ENCODE peak calls at places on chromosomes 6 and 20, in eight cellular contexts. One of them, this sample, is unnamed.

GRCh38 chr20:53622247-53623114 is 28.8 kb upstream of the ZNF217 start:
- DNase-seq in stimulated activated CD4-positive, alpha-beta T cell treated with anti-CD3 and anti-CD28 coated beads, Interleukin-12 subunit alpha, Interleukin-12 subunit beta, amount 100 ng/mL, for 24 hours: no peak
- DNase-seq in naive B cell: no peak
- DNase-seq in activated CD4-positive, alpha-beta T cell treated with anti-CD3 and anti-CD28 coated beads, Interleukin-2, amount 50 U/mL, for 4 hours: no peak
- DNase-seq in lung: no peak
- DNase-seq in H54: no peak
- DNase-seq in activated T-cell treated with anti-CD3 and anti-CD28 coated beads, Interleukin-2, amount 50 U/mL, for 4 hours: no peak
- DNase-seq in activated T-helper 1 cell treated with Interleukin-2 at 50 U/mL for 16 hours: no peak
- DNase-seq in this sample: no peak

GRCh38 chr6:161694995-161695394 is 421.1 kb upstream of the AGPAT4 start:
- DNase-seq in stimulated activated CD4-positive, alpha-beta T cell treated with anti-CD3 and anti-CD28 coated beads, Interleukin-12 subunit alpha, Interleukin-12 subunit beta, amount 100 ng/mL, for 24 hours: no peak
- DNase-seq in naive B cell: no peak
- DNase-seq in activated CD4-positive, alpha-beta T cell treated with anti-CD3 and anti-CD28 coated beads, Interleukin-2, amount 50 U/mL, for 4 hours: no peak
- DNase-seq in lung: no peak
- DNase-seq in H54: peak
- DNase-seq in activated T-cell treated with anti-CD3 and anti-CD28 coated beads, Interleukin-2, amount 50 U/mL, for 4 hours: no peak
- DNase-seq in activated T-helper 1 cell treated with Interleukin-2 at 50 U/mL for 16 hours: no peak
- DNase-seq in this sample: no peak

GRCh38 chr6:94511502-94512088 is 1065.7 kb upstream of the MANEA start:
- DNase-seq in stimulated activated CD4-positive, alpha-beta T cell treated with anti-CD3 and anti-CD28 coated beads, Interleukin-12 subunit alpha, Interleukin-12 subunit beta, amount 100 ng/mL, for 24 hours: no peak
- DNase-seq in naive B cell: no peak
- DNase-seq in activated CD4-positive, alpha-beta T cell treated with anti-CD3 and anti-CD28 coated beads, Interleukin-2, amount 50 U/mL, for 4 hours: no peak
- DNase-seq in lung: no peak
- DNase-seq in H54: no peak
- DNase-seq in activated T-cell treated with anti-CD3 and anti-CD28 coated beads, Interleukin-2, amount 50 U/mL, for 4 hours: no peak
- DNase-seq in activated T-helper 1 cell treated with Interleukin-2 at 50 U/mL for 16 hours: no peak
- DNase-seq in this sample: no peak

GRCh38 chr6:43695078-43695966 is 7.7 kb upstream of the MRPS18A start:
- DNase-seq in stimulated activated CD4-positive, alpha-beta T cell treated with anti-CD3 and anti-CD28 coated beads, Interleukin-12 subunit alpha, Interleukin-12 subunit beta, amount 100 ng/mL, for 24 hours: no peak
- DNase-seq in naive B cell: no peak
- DNase-seq in activated CD4-positive, alpha-beta T cell treated with anti-CD3 and anti-CD28 coated beads, Interleukin-2, amount 50 U/mL, for 4 hours: no peak
- DNase-seq in lung: peak
- DNase-seq in H54: no peak
- DNase-seq in activated T-cell treated with anti-CD3 and anti-CD28 coated beads, Interleukin-2, amount 50 U/mL, for 4 hours: no peak
- DNase-seq in activated T-helper 1 cell treated with Interleukin-2 at 50 U/mL for 16 hours: no peak
- DNase-seq in this sample: no peak

GRCh38 chr6:112144145-112144926 is 56.9 kb downstream of the FAM229B start:
- DNase-seq in stimulated activated CD4-positive, alpha-beta T cell treated with anti-CD3 and anti-CD28 coated beads, Interleukin-12 subunit alpha, Interleukin-12 subunit beta, amount 100 ng/mL, for 24 hours: no peak
- DNase-seq in naive B cell: no peak
- DNase-seq in activated CD4-positive, alpha-beta T cell treated with anti-CD3 and anti-CD28 coated beads, Interleukin-2, amount 50 U/mL, for 4 hours: no peak
- DNase-seq in lung: no peak
- DNase-seq in H54: no peak
- DNase-seq in activated T-cell treated with anti-CD3 and anti-CD28 coated beads, Interleukin-2, amount 50 U/mL, for 4 hours: no peak
- DNase-seq in activated T-helper 1 cell treated with Interleukin-2 at 50 U/mL for 16 hours: no peak
- DNase-seq in this sample: no peak

GRCh38 chr6:9112548-9112947 is 677.2 kb upstream of the SLC35B3 start:
- DNase-seq in stimulated activated CD4-positive, alpha-beta T cell treated with anti-CD3 and anti-CD28 coated beads, Interleukin-12 subunit alpha, Interleukin-12 subunit beta, amount 100 ng/mL, for 24 hours: no peak
- DNase-seq in naive B cell: no peak
- DNase-seq in activated CD4-positive, alpha-beta T cell treated with anti-CD3 and anti-CD28 coated beads, Interleukin-2, amount 50 U/mL, for 4 hours: no peak
- DNase-seq in lung: no peak
- DNase-seq in H54: no peak
- DNase-seq in activated T-cell treated with anti-CD3 and anti-CD28 coated beads, Interleukin-2, amount 50 U/mL, for 4 hours: no peak
- DNase-seq in activated T-helper 1 cell treated with Interleukin-2 at 50 U/mL for 16 hours: no peak
- DNase-seq in this sample: no peak

GRCh38 chr6:108501559-108501958 is 59.2 kb upstream of the FOXO3 start:
- DNase-seq in stimulated activated CD4-positive, alpha-beta T cell treated with anti-CD3 and anti-CD28 coated beads, Interleukin-12 subunit alpha, Interleukin-12 subunit beta, amount 100 ng/mL, for 24 hours: no peak
- DNase-seq in naive B cell: no peak
- DNase-seq in activated CD4-positive, alpha-beta T cell treated with anti-CD3 and anti-CD28 coated beads, Interleukin-2, amount 50 U/mL, for 4 hours: no peak
- DNase-seq in lung: no peak
- DNase-seq in H54: no peak
- DNase-seq in activated T-cell treated with anti-CD3 and anti-CD28 coated beads, Interleukin-2, amount 50 U/mL, for 4 hours: no peak
- DNase-seq in activated T-helper 1 cell treated with Interleukin-2 at 50 U/mL for 16 hours: no peak
- DNase-seq in this sample: no peak

GRCh38 chr6:42704937-42705374 is 17.4 kb downstream of the PRPH2 start:
- DNase-seq in stimulated activated CD4-positive, alpha-beta T cell treated with anti-CD3 and anti-CD28 coated beads, Interleukin-12 subunit alpha, Interleukin-12 subunit beta, amount 100 ng/mL, for 24 hours: no peak
- DNase-seq in naive B cell: no peak
- DNase-seq in activated CD4-positive, alpha-beta T cell treated with anti-CD3 and anti-CD28 coated beads, Interleukin-2, amount 50 U/mL, for 4 hours: no peak
- DNase-seq in lung: no peak
- DNase-seq in H54: no peak
- DNase-seq in activated T-cell treated with anti-CD3 and anti-CD28 coated beads, Interleukin-2, amount 50 U/mL, for 4 hours: no peak
- DNase-seq in activated T-helper 1 cell treated with Interleukin-2 at 50 U/mL for 16 hours: no peak
- DNase-seq in this sample: no peak

GRCh38 chr6:169188051-169188863 is 65.4 kb downstream of the THBS2 start:
- DNase-seq in stimulated activated CD4-positive, alpha-beta T cell treated with anti-CD3 and anti-CD28 coated beads, Interleukin-12 subunit alpha, Interleukin-12 subunit beta, amount 100 ng/mL, for 24 hours: no peak
- DNase-seq in naive B cell: no peak
- DNase-seq in activated CD4-positive, alpha-beta T cell treated with anti-CD3 and anti-CD28 coated beads, Interleukin-2, amount 50 U/mL, for 4 hours: no peak
- DNase-seq in lung: no peak
- DNase-seq in H54: no peak
- DNase-seq in activated T-cell treated with anti-CD3 and anti-CD28 coated beads, Interleukin-2, amount 50 U/mL, for 4 hours: no peak
- DNase-seq in activated T-helper 1 cell treated with Interleukin-2 at 50 U/mL for 16 hours: no peak
- DNase-seq in this sample: no peak

GRCh38 chr20:45368221-45368980 is 5.4 kb downstream of the SYS1 start:
- DNase-seq in stimulated activated CD4-positive, alpha-beta T cell treated with anti-CD3 and anti-CD28 coated beads, Interleukin-12 subunit alpha, Interleukin-12 subunit beta, amount 100 ng/mL, for 24 hours: no peak
- DNase-seq in naive B cell: peak
- DNase-seq in activated CD4-positive, alpha-beta T cell treated with anti-CD3 and anti-CD28 coated beads, Interleukin-2, amount 50 U/mL, for 4 hours: no peak
- DNase-seq in lung: no peak
- DNase-seq in H54: no peak
- DNase-seq in activated T-cell treated with anti-CD3 and anti-CD28 coated beads, Interleukin-2, amount 50 U/mL, for 4 hours: no peak
- DNase-seq in activated T-helper 1 cell treated with Interleukin-2 at 50 U/mL for 16 hours: no peak
- DNase-seq in this sample: no peak

GRCh38 chr6:52590634-52590985 is 13.8 kb upstream of the TRAM2 start:
- DNase-seq in stimulated activated CD4-positive, alpha-beta T cell treated with anti-CD3 and anti-CD28 coated beads, Interleukin-12 subunit alpha, Interleukin-12 subunit beta, amount 100 ng/mL, for 24 hours: no peak
- DNase-seq in naive B cell: no peak
- DNase-seq in activated CD4-positive, alpha-beta T cell treated with anti-CD3 and anti-CD28 coated beads, Interleukin-2, amount 50 U/mL, for 4 hours: no peak
- DNase-seq in lung: no peak
- DNase-seq in H54: no peak
- DNase-seq in activated T-cell treated with anti-CD3 and anti-CD28 coated beads, Interleukin-2, amount 50 U/mL, for 4 hours: no peak
- DNase-seq in activated T-helper 1 cell treated with Interleukin-2 at 50 U/mL for 16 hours: no peak
- DNase-seq in this sample: no peak

GRCh38 chr20:61861054-61861841 is 204.4 kb downstream of the TAF4 start:
- DNase-seq in stimulated activated CD4-positive, alpha-beta T cell treated with anti-CD3 and anti-CD28 coated beads, Interleukin-12 subunit alpha, Interleukin-12 subunit beta, amount 100 ng/mL, for 24 hours: no peak
- DNase-seq in naive B cell: no peak
- DNase-seq in activated CD4-positive, alpha-beta T cell treated with anti-CD3 and anti-CD28 coated beads, Interleukin-2, amount 50 U/mL, for 4 hours: no peak
- DNase-seq in lung: no peak
- DNase-seq in H54: no peak
- DNase-seq in activated T-cell treated with anti-CD3 and anti-CD28 coated beads, Interleukin-2, amount 50 U/mL, for 4 hours: no peak
- DNase-seq in activated T-helper 1 cell treated with Interleukin-2 at 50 U/mL for 16 hours: no peak
- DNase-seq in this sample: no peak

GRCh38 chr6:29949934-29950333 is 7.6 kb downstream of the HLA-A start:
- DNase-seq in stimulated activated CD4-positive, alpha-beta T cell treated with anti-CD3 and anti-CD28 coated beads, Interleukin-12 subunit alpha, Interleukin-12 subunit beta, amount 100 ng/mL, for 24 hours: no peak
- DNase-seq in naive B cell: no peak
- DNase-seq in activated CD4-positive, alpha-beta T cell treated with anti-CD3 and anti-CD28 coated beads, Interleukin-2, amount 50 U/mL, for 4 hours: no peak
- DNase-seq in lung: no peak
- DNase-seq in H54: no peak
- DNase-seq in activated T-cell treated with anti-CD3 and anti-CD28 coated beads, Interleukin-2, amount 50 U/mL, for 4 hours: no peak
- DNase-seq in activated T-helper 1 cell treated with Interleukin-2 at 50 U/mL for 16 hours: no peak
- DNase-seq in this sample: no peak

GRCh38 chr6:13870185-13870584 is 54.6 kb upstream of the RNF182 start:
- DNase-seq in stimulated activated CD4-positive, alpha-beta T cell treated with anti-CD3 and anti-CD28 coated beads, Interleukin-12 subunit alpha, Interleukin-12 subunit beta, amount 100 ng/mL, for 24 hours: no peak
- DNase-seq in naive B cell: no peak
- DNase-seq in activated CD4-positive, alpha-beta T cell treated with anti-CD3 and anti-CD28 coated beads, Interleukin-2, amount 50 U/mL, for 4 hours: no peak
- DNase-seq in lung: no peak
- DNase-seq in H54: no peak
- DNase-seq in activated T-cell treated with anti-CD3 and anti-CD28 coated beads, Interleukin-2, amount 50 U/mL, for 4 hours: no peak
- DNase-seq in activated T-helper 1 cell treated with Interleukin-2 at 50 U/mL for 16 hours: no peak
- DNase-seq in this sample: no peak

GRCh38 chr20:35021063-35021462 is 65.4 kb downstream of the MYH7B start:
- DNase-seq in stimulated activated CD4-positive, alpha-beta T cell treated with anti-CD3 and anti-CD28 coated beads, Interleukin-12 subunit alpha, Interleukin-12 subunit beta, amount 100 ng/mL, for 24 hours: no peak
- DNase-seq in naive B cell: no peak
- DNase-seq in activated CD4-positive, alpha-beta T cell treated with anti-CD3 and anti-CD28 coated beads, Interleukin-2, amount 50 U/mL, for 4 hours: no peak
- DNase-seq in lung: no peak
- DNase-seq in H54: no peak
- DNase-seq in activated T-cell treated with anti-CD3 and anti-CD28 coated beads, Interleukin-2, amount 50 U/mL, for 4 hours: no peak
- DNase-seq in activated T-helper 1 cell treated with Interleukin-2 at 50 U/mL for 16 hours: no peak
- DNase-seq in this sample: no peak

GRCh38 chr6:162069995-162070394 is 657.6 kb downstream of the PRKN start:
- DNase-seq in stimulated activated CD4-positive, alpha-beta T cell treated with anti-CD3 and anti-CD28 coated beads, Interleukin-12 subunit alpha, Interleukin-12 subunit beta, amount 100 ng/mL, for 24 hours: no peak
- DNase-seq in naive B cell: no peak
- DNase-seq in activated CD4-positive, alpha-beta T cell treated with anti-CD3 and anti-CD28 coated beads, Interleukin-2, amount 50 U/mL, for 4 hours: no peak
- DNase-seq in lung: no peak
- DNase-seq in H54: no peak
- DNase-seq in activated T-cell treated with anti-CD3 and anti-CD28 coated beads, Interleukin-2, amount 50 U/mL, for 4 hours: no peak
- DNase-seq in activated T-helper 1 cell treated with Interleukin-2 at 50 U/mL for 16 hours: no peak
- DNase-seq in this sample: no peak

GRCh38 chr20:54114109-54114508 is 43.7 kb upstream of the BCAS1 start:
- DNase-seq in stimulated activated CD4-positive, alpha-beta T cell treated with anti-CD3 and anti-CD28 coated beads, Interleukin-12 subunit alpha, Interleukin-12 subunit beta, amount 100 ng/mL, for 24 hours: no peak
- DNase-seq in naive B cell: no peak
- DNase-seq in activated CD4-positive, alpha-beta T cell treated with anti-CD3 and anti-CD28 coated beads, Interleukin-2, amount 50 U/mL, for 4 hours: no peak
- DNase-seq in lung: no peak
- DNase-seq in H54: no peak
- DNase-seq in activated T-cell treated with anti-CD3 and anti-CD28 coated beads, Interleukin-2, amount 50 U/mL, for 4 hours: no peak
- DNase-seq in activated T-helper 1 cell treated with Interleukin-2 at 50 U/mL for 16 hours: no peak
- DNase-seq in this sample: no peak

GRCh38 chr6:144362042-144363018 is 77.2 kb downstream of the UTRN start:
- DNase-seq in stimulated activated CD4-positive, alpha-beta T cell treated with anti-CD3 and anti-CD28 coated beads, Interleukin-12 subunit alpha, Interleukin-12 subunit beta, amount 100 ng/mL, for 24 hours: no peak
- DNase-seq in naive B cell: no peak
- DNase-seq in activated CD4-positive, alpha-beta T cell treated with anti-CD3 and anti-CD28 coated beads, Interleukin-2, amount 50 U/mL, for 4 hours: no peak
- DNase-seq in lung: no peak
- DNase-seq in H54: no peak
- DNase-seq in activated T-cell treated with anti-CD3 and anti-CD28 coated beads, Interleukin-2, amount 50 U/mL, for 4 hours: no peak
- DNase-seq in activated T-helper 1 cell treated with Interleukin-2 at 50 U/mL for 16 hours: no peak
- DNase-seq in this sample: no peak

GRCh38 chr6:108247965-108248536 is 12.8 kb downstream of the SNX3 start:
- DNase-seq in stimulated activated CD4-positive, alpha-beta T cell treated with anti-CD3 and anti-CD28 coated beads, Interleukin-12 subunit alpha, Interleukin-12 subunit beta, amount 100 ng/mL, for 24 hours: no peak
- DNase-seq in naive B cell: no peak
- DNase-seq in activated CD4-positive, alpha-beta T cell treated with anti-CD3 and anti-CD28 coated beads, Interleukin-2, amount 50 U/mL, for 4 hours: no peak
- DNase-seq in lung: no peak
- DNase-seq in H54: no peak
- DNase-seq in activated T-cell treated with anti-CD3 and anti-CD28 coated beads, Interleukin-2, amount 50 U/mL, for 4 hours: no peak
- DNase-seq in activated T-helper 1 cell treated with Interleukin-2 at 50 U/mL for 16 hours: no peak
- DNase-seq in this sample: no peak

GRCh38 chr6:106417572-106418147 is 57.1 kb downstream of the CRYBG1 start:
- DNase-seq in stimulated activated CD4-positive, alpha-beta T cell treated with anti-CD3 and anti-CD28 coated beads, Interleukin-12 subunit alpha, Interleukin-12 subunit beta, amount 100 ng/mL, for 24 hours: no peak
- DNase-seq in naive B cell: no peak
- DNase-seq in activated CD4-positive, alpha-beta T cell treated with anti-CD3 and anti-CD28 coated beads, Interleukin-2, amount 50 U/mL, for 4 hours: no peak
- DNase-seq in lung: no peak
- DNase-seq in H54: no peak
- DNase-seq in activated T-cell treated with anti-CD3 and anti-CD28 coated beads, Interleukin-2, amount 50 U/mL, for 4 hours: no peak
- DNase-seq in activated T-helper 1 cell treated with Interleukin-2 at 50 U/mL for 16 hours: no peak
- DNase-seq in this sample: no peak

GRCh38 chr6:89724981-89725380 is 86.4 kb upstream of the LYRM2 start:
- DNase-seq in stimulated activated CD4-positive, alpha-beta T cell treated with anti-CD3 and anti-CD28 coated beads, Interleukin-12 subunit alpha, Interleukin-12 subunit beta, amount 100 ng/mL, for 24 hours: no peak
- DNase-seq in naive B cell: no peak
- DNase-seq in activated CD4-positive, alpha-beta T cell treated with anti-CD3 and anti-CD28 coated beads, Interleukin-2, amount 50 U/mL, for 4 hours: no peak
- DNase-seq in lung: no peak
- DNase-seq in H54: no peak
- DNase-seq in activated T-cell treated with anti-CD3 and anti-CD28 coated beads, Interleukin-2, amount 50 U/mL, for 4 hours: no peak
- DNase-seq in activated T-helper 1 cell treated with Interleukin-2 at 50 U/mL for 16 hours: no peak
- DNase-seq in this sample: no peak

GRCh38 chr20:50379049-50379990 is 130.9 kb upstream of the PTPN1 start:
- DNase-seq in stimulated activated CD4-positive, alpha-beta T cell treated with anti-CD3 and anti-CD28 coated beads, Interleukin-12 subunit alpha, Interleukin-12 subunit beta, amount 100 ng/mL, for 24 hours: no peak
- DNase-seq in naive B cell: no peak
- DNase-seq in activated CD4-positive, alpha-beta T cell treated with anti-CD3 and anti-CD28 coated beads, Interleukin-2, amount 50 U/mL, for 4 hours: no peak
- DNase-seq in lung: peak
- DNase-seq in H54: no peak
- DNase-seq in activated T-cell treated with anti-CD3 and anti-CD28 coated beads, Interleukin-2, amount 50 U/mL, for 4 hours: no peak
- DNase-seq in activated T-helper 1 cell treated with Interleukin-2 at 50 U/mL for 16 hours: no peak
- DNase-seq in this sample: no peak

GRCh38 chr6:23180504-23181293 is 611.3 kb downstream of the HDGFL1 start:
- DNase-seq in stimulated activated CD4-positive, alpha-beta T cell treated with anti-CD3 and anti-CD28 coated beads, Interleukin-12 subunit alpha, Interleukin-12 subunit beta, amount 100 ng/mL, for 24 hours: no peak
- DNase-seq in naive B cell: no peak
- DNase-seq in activated CD4-positive, alpha-beta T cell treated with anti-CD3 and anti-CD28 coated beads, Interleukin-2, amount 50 U/mL, for 4 hours: no peak
- DNase-seq in lung: peak
- DNase-seq in H54: no peak
- DNase-seq in activated T-cell treated with anti-CD3 and anti-CD28 coated beads, Interleukin-2, amount 50 U/mL, for 4 hours: no peak
- DNase-seq in activated T-helper 1 cell treated with Interleukin-2 at 50 U/mL for 16 hours: no peak
- DNase-seq in this sample: peak

GRCh38 chr20:23166563-23166962 is 80.4 kb upstream of the CD93 start:
- DNase-seq in stimulated activated CD4-positive, alpha-beta T cell treated with anti-CD3 and anti-CD28 coated beads, Interleukin-12 subunit alpha, Interleukin-12 subunit beta, amount 100 ng/mL, for 24 hours: no peak
- DNase-seq in naive B cell: no peak
- DNase-seq in activated CD4-positive, alpha-beta T cell treated with anti-CD3 and anti-CD28 coated beads, Interleukin-2, amount 50 U/mL, for 4 hours: no peak
- DNase-seq in lung: no peak
- DNase-seq in H54: no peak
- DNase-seq in activated T-cell treated with anti-CD3 and anti-CD28 coated beads, Interleukin-2, amount 50 U/mL, for 4 hours: no peak
- DNase-seq in activated T-helper 1 cell treated with Interleukin-2 at 50 U/mL for 16 hours: no peak
- DNase-seq in this sample: no peak

GRCh38 chr6:125191916-125192609 is 38.5 kb downstream of the TPD52L1 start:
- DNase-seq in stimulated activated CD4-positive, alpha-beta T cell treated with anti-CD3 and anti-CD28 coated beads, Interleukin-12 subunit alpha, Interleukin-12 subunit beta, amount 100 ng/mL, for 24 hours: peak
- DNase-seq in naive B cell: peak
- DNase-seq in activated CD4-positive, alpha-beta T cell treated with anti-CD3 and anti-CD28 coated beads, Interleukin-2, amount 50 U/mL, for 4 hours: peak
- DNase-seq in lung: peak
- DNase-seq in H54: peak
- DNase-seq in activated T-cell treated with anti-CD3 and anti-CD28 coated beads, Interleukin-2, amount 50 U/mL, for 4 hours: peak
- DNase-seq in activated T-helper 1 cell treated with Interleukin-2 at 50 U/mL for 16 hours: peak
- DNase-seq in this sample: peak

GRCh38 chr6:129753422-129753821 is 43.4 kb upstream of the ARHGAP18 start:
- DNase-seq in stimulated activated CD4-positive, alpha-beta T cell treated with anti-CD3 and anti-CD28 coated beads, Interleukin-12 subunit alpha, Interleukin-12 subunit beta, amount 100 ng/mL, for 24 hours: no peak
- DNase-seq in naive B cell: no peak
- DNase-seq in activated CD4-positive, alpha-beta T cell treated with anti-CD3 and anti-CD28 coated beads, Interleukin-2, amount 50 U/mL, for 4 hours: no peak
- DNase-seq in lung: no peak
- DNase-seq in H54: no peak
- DNase-seq in activated T-cell treated with anti-CD3 and anti-CD28 coated beads, Interleukin-2, amount 50 U/mL, for 4 hours: no peak
- DNase-seq in activated T-helper 1 cell treated with Interleukin-2 at 50 U/mL for 16 hours: no peak
- DNase-seq in this sample: no peak

GRCh38 chr20:50824137-50824536 is 29.3 kb downstream of the BCAS4 start:
- DNase-seq in stimulated activated CD4-positive, alpha-beta T cell treated with anti-CD3 and anti-CD28 coated beads, Interleukin-12 subunit alpha, Interleukin-12 subunit beta, amount 100 ng/mL, for 24 hours: no peak
- DNase-seq in naive B cell: no peak
- DNase-seq in activated CD4-positive, alpha-beta T cell treated with anti-CD3 and anti-CD28 coated beads, Interleukin-2, amount 50 U/mL, for 4 hours: no peak
- DNase-seq in lung: peak
- DNase-seq in H54: no peak
- DNase-seq in activated T-cell treated with anti-CD3 and anti-CD28 coated beads, Interleukin-2, amount 50 U/mL, for 4 hours: no peak
- DNase-seq in activated T-helper 1 cell treated with Interleukin-2 at 50 U/mL for 16 hours: no peak
- DNase-seq in this sample: no peak

GRCh38 chr6:27669798-27670301 is 196.9 kb upstream of the ZNF184 start:
- DNase-seq in stimulated activated CD4-positive, alpha-beta T cell treated with anti-CD3 and anti-CD28 coated beads, Interleukin-12 subunit alpha, Interleukin-12 subunit beta, amount 100 ng/mL, for 24 hours: no peak
- DNase-seq in naive B cell: no peak
- DNase-seq in activated CD4-positive, alpha-beta T cell treated with anti-CD3 and anti-CD28 coated beads, Interleukin-2, amount 50 U/mL, for 4 hours: no peak
- DNase-seq in lung: no peak
- DNase-seq in H54: no peak
- DNase-seq in activated T-cell treated with anti-CD3 and anti-CD28 coated beads, Interleukin-2, amount 50 U/mL, for 4 hours: no peak
- DNase-seq in activated T-helper 1 cell treated with Interleukin-2 at 50 U/mL for 16 hours: no peak
- DNase-seq in this sample: no peak

GRCh38 chr20:1160991-1161390 is 23.8 kb downstream of the TMEM74B start:
- DNase-seq in stimulated activated CD4-positive, alpha-beta T cell treated with anti-CD3 and anti-CD28 coated beads, Interleukin-12 subunit alpha, Interleukin-12 subunit beta, amount 100 ng/mL, for 24 hours: no peak
- DNase-seq in naive B cell: no peak
- DNase-seq in activated CD4-positive, alpha-beta T cell treated with anti-CD3 and anti-CD28 coated beads, Interleukin-2, amount 50 U/mL, for 4 hours: no peak
- DNase-seq in lung: no peak
- DNase-seq in H54: no peak
- DNase-seq in activated T-cell treated with anti-CD3 and anti-CD28 coated beads, Interleukin-2, amount 50 U/mL, for 4 hours: no peak
- DNase-seq in activated T-helper 1 cell treated with Interleukin-2 at 50 U/mL for 16 hours: no peak
- DNase-seq in this sample: no peak

GRCh38 chr20:36855241-36855657 is 20.7 kb upstream of the TLDC2 start:
- DNase-seq in stimulated activated CD4-positive, alpha-beta T cell treated with anti-CD3 and anti-CD28 coated beads, Interleukin-12 subunit alpha, Interleukin-12 subunit beta, amount 100 ng/mL, for 24 hours: no peak
- DNase-seq in naive B cell: no peak
- DNase-seq in activated CD4-positive, alpha-beta T cell treated with anti-CD3 and anti-CD28 coated beads, Interleukin-2, amount 50 U/mL, for 4 hours: no peak
- DNase-seq in lung: no peak
- DNase-seq in H54: peak
- DNase-seq in activated T-cell treated with anti-CD3 and anti-CD28 coated beads, Interleukin-2, amount 50 U/mL, for 4 hours: no peak
- DNase-seq in activated T-helper 1 cell treated with Interleukin-2 at 50 U/mL for 16 hours: no peak
- DNase-seq in this sample: no peak

GRCh38 chr6:157328108-157328692 is 4.9 kb upstream of the TMEM242 start:
- DNase-seq in stimulated activated CD4-positive, alpha-beta T cell treated with anti-CD3 and anti-CD28 coated beads, Interleukin-12 subunit alpha, Interleukin-12 subunit beta, amount 100 ng/mL, for 24 hours: no peak
- DNase-seq in naive B cell: no peak
- DNase-seq in activated CD4-positive, alpha-beta T cell treated with anti-CD3 and anti-CD28 coated beads, Interleukin-2, amount 50 U/mL, for 4 hours: no peak
- DNase-seq in lung: no peak
- DNase-seq in H54: no peak
- DNase-seq in activated T-cell treated with anti-CD3 and anti-CD28 coated beads, Interleukin-2, amount 50 U/mL, for 4 hours: no peak
- DNase-seq in activated T-helper 1 cell treated with Interleukin-2 at 50 U/mL for 16 hours: no peak
- DNase-seq in this sample: no peak